ENCODE peak calls at places on chromosomes 3 and 15, in eight cellular contexts. P, S, Z, N, F, X, G and E are unnamed samples.

GRCh38 chr3:106729481-106729880 is 647.8 kb upstream of the CCDC54 start:
- DNase-seq in N (no peak), X (no peak), G (no peak), P (no peak), S (no peak), Z (no peak), F (no peak), E (no peak)

GRCh38 chr15:61820212-61820611 is 240.0 kb downstream of the VPS13C start:
- DNase-seq in G (no peak), F (no peak), S (no peak), N (no peak), X (no peak), P (no peak), Z (no peak), E (no peak)

GRCh38 chr15:70826634-70827033 is 27.3 kb downstream of the LARP6 start:
- DNase-seq in N (peak), F (peak), G (no peak), P (peak), S (no peak), Z (peak), X (peak), E (no peak)

GRCh38 chr3:151593923-151594322 is 133.1 kb upstream of the IGSF10 start:
- DNase-seq in P (no peak), G (no peak), X (no peak), S (no peak), Z (no peak), F (no peak), N (no peak), E (no peak)

GRCh38 chr3:64133991-64134390 is 91.3 kb downstream of the PRICKLE2 start:
- DNase-seq in X (no peak), G (no peak), F (no peak), Z (no peak), S (no peak), N (no peak), P (no peak), E (no peak)

GRCh38 chr3:106703524-106703923 is 673.7 kb upstream of the CCDC54 start:
- DNase-seq in Z (no peak), F (no peak), G (no peak), X (no peak), N (no peak), S (no peak), P (no peak), E (no peak)

GRCh38 chr3:196198081-196198675 is 13.0 kb downstream of the ZDHHC19 start:
- DNase-seq in X (no peak), G (no peak), N (no peak), S (no peak), Z (no peak), F (no peak), P (no peak), E (no peak)

GRCh38 chr3:157074490-157074889 is 85.5 kb downstream of the CCNL1 start:
- DNase-seq in Z (no peak), N (no peak), F (no peak), S (no peak), G (no peak), X (no peak), P (no peak), E (no peak)

GRCh38 chr3:84108442-84108971 is 850.3 kb upstream of the CADM2 start:
- DNase-seq in F (peak), P (no peak), X (no peak), N (no peak), G (no peak), Z (peak), S (peak), E (no peak)

GRCh38 chr3:151037746-151038145 is 47.7 kb upstream of the MED12L start:
- DNase-seq in G (no peak), X (peak), S (no peak), Z (peak), F (peak), P (peak), N (peak), E (no peak)